ENCODE peak calls at places on chromosomes 16 and 17, in six cellular contexts. One of them, this sample, is unnamed.

GRCh38 chr17:79020631-79021301 is 3.2 kb upstream of the C1QTNF1 start:
- DNase-seq in HEK293T: no peak
- DNase-seq in AG09319: no peak
- DNase-seq in heart right ventricle: no peak
- DNase-seq in kidney glomerular epithelial cell: no peak
- DNase-seq in left cardiac atrium: peak; percentile 33
- DNase-seq in this sample: no peak

GRCh38 chr16:57863434-57864160 is 61.3 kb upstream of the KIFC3 start:
- DNase-seq in HEK293T: peak; percentile 43
- DNase-seq in AG09319: peak; percentile 45
- DNase-seq in heart right ventricle: peak; percentile 75
- DNase-seq in kidney glomerular epithelial cell: peak; percentile 80
- DNase-seq in left cardiac atrium: peak; percentile 74
- DNase-seq in this sample: peak; percentile 52

GRCh38 chr16:75029854-75030253 is 31.0 kb downstream of the ZNRF1 start:
- DNase-seq in HEK293T: no peak
- DNase-seq in AG09319: no peak
- DNase-seq in heart right ventricle: no peak
- DNase-seq in kidney glomerular epithelial cell: peak; percentile 33
- DNase-seq in left cardiac atrium: no peak
- DNase-seq in this sample: no peak

GRCh38 chr17:35793257-35793656 is 2.2 kb downstream of the MMP28 start:
- DNase-seq in HEK293T: no peak
- DNase-seq in AG09319: no peak
- DNase-seq in heart right ventricle: no peak
- DNase-seq in kidney glomerular epithelial cell: no peak
- DNase-seq in left cardiac atrium: no peak
- DNase-seq in this sample: no peak

GRCh38 chr16:85573696-85574641 is 39.2 kb upstream of the GSE1 start:
- DNase-seq in HEK293T: peak; percentile 49
- DNase-seq in AG09319: no peak
- DNase-seq in heart right ventricle: peak; percentile 90
- DNase-seq in kidney glomerular epithelial cell: peak; percentile 76
- DNase-seq in left cardiac atrium: peak; percentile 89
- DNase-seq in this sample: peak; percentile 51

GRCh38 chr17:80089762-80090161 is 11.6 kb upstream of the GAA start:
- DNase-seq in HEK293T: no peak
- DNase-seq in AG09319: no peak
- DNase-seq in heart right ventricle: no peak
- DNase-seq in kidney glomerular epithelial cell: no peak
- DNase-seq in left cardiac atrium: peak; percentile 20
- DNase-seq in this sample: no peak

GRCh38 chr16:65510241-65510640 is 388.4 kb upstream of the CDH11 start:
- DNase-seq in HEK293T: no peak
- DNase-seq in AG09319: no peak
- DNase-seq in heart right ventricle: no peak
- DNase-seq in kidney glomerular epithelial cell: no peak
- DNase-seq in left cardiac atrium: no peak
- DNase-seq in this sample: no peak

GRCh38 chr17:27540300-27541105 is 84.3 kb downstream of the KSR1 start:
- DNase-seq in HEK293T: no peak
- DNase-seq in AG09319: peak; percentile 98
- DNase-seq in heart right ventricle: peak; percentile 73
- DNase-seq in kidney glomerular epithelial cell: peak; percentile 82
- DNase-seq in left cardiac atrium: peak; percentile 91
- DNase-seq in this sample: peak; percentile 69

GRCh38 chr17:66347661-66348604 is 45.5 kb downstream of the PRKCA start:
- DNase-seq in HEK293T: no peak
- DNase-seq in AG09319: no peak
- DNase-seq in heart right ventricle: no peak
- DNase-seq in kidney glomerular epithelial cell: no peak
- DNase-seq in left cardiac atrium: no peak
- DNase-seq in this sample: peak; percentile 77

GRCh38 chr17:63848834-63849689 is 6.6 kb upstream of the SMARCD2 start:
- DNase-seq in HEK293T: peak; percentile 95
- DNase-seq in AG09319: peak; percentile 66
- DNase-seq in heart right ventricle: peak; percentile 93
- DNase-seq in kidney glomerular epithelial cell: peak; percentile 76
- DNase-seq in left cardiac atrium: peak; percentile 95
- DNase-seq in this sample: peak; percentile 93

GRCh38 chr17:8016632-8017424 is 14.4 kb downstream of the GUCY2D start:
- DNase-seq in HEK293T: peak; percentile 76
- DNase-seq in AG09319: no peak
- DNase-seq in heart right ventricle: no peak
- DNase-seq in kidney glomerular epithelial cell: peak; percentile 30
- DNase-seq in left cardiac atrium: peak; percentile 60
- DNase-seq in this sample: no peak

GRCh38 chr17:78416311-78416711 is 37.9 kb downstream of the PGS1 start:
- DNase-seq in HEK293T: no peak
- DNase-seq in AG09319: no peak
- DNase-seq in heart right ventricle: no peak
- DNase-seq in kidney glomerular epithelial cell: no peak
- DNase-seq in left cardiac atrium: peak; percentile 59
- DNase-seq in this sample: peak; percentile 54

GRCh38 chr16:81437860-81438259 is 6.7 kb upstream of the CMIP start:
- DNase-seq in HEK293T: no peak
- DNase-seq in AG09319: no peak
- DNase-seq in heart right ventricle: no peak
- DNase-seq in kidney glomerular epithelial cell: no peak
- DNase-seq in left cardiac atrium: no peak
- DNase-seq in this sample: no peak

GRCh38 chr17:64651889-64652288 is 10.2 kb downstream of the SMURF2 start:
- DNase-seq in HEK293T: no peak
- DNase-seq in AG09319: no peak
- DNase-seq in heart right ventricle: no peak
- DNase-seq in kidney glomerular epithelial cell: no peak
- DNase-seq in left cardiac atrium: no peak
- DNase-seq in this sample: no peak

GRCh38 chr16:65634291-65634690 is 512.4 kb upstream of the CDH11 start:
- DNase-seq in HEK293T: no peak
- DNase-seq in AG09319: no peak
- DNase-seq in heart right ventricle: no peak
- DNase-seq in kidney glomerular epithelial cell: no peak
- DNase-seq in left cardiac atrium: no peak
- DNase-seq in this sample: no peak

GRCh38 chr17:17498606-17499301 is 2.6 kb upstream of the RASD1 start:
- DNase-seq in HEK293T: no peak
- DNase-seq in AG09319: no peak
- DNase-seq in heart right ventricle: no peak
- DNase-seq in kidney glomerular epithelial cell: no peak
- DNase-seq in left cardiac atrium: no peak
- DNase-seq in this sample: no peak

GRCh38 chr16:30805370-30806169 is 18.6 kb upstream of the ZNF629 start:
- DNase-seq in HEK293T: peak; percentile 95
- DNase-seq in AG09319: peak; percentile 45
- DNase-seq in heart right ventricle: peak; percentile 90
- DNase-seq in kidney glomerular epithelial cell: peak; percentile 74
- DNase-seq in left cardiac atrium: peak; percentile 94
- DNase-seq in this sample: peak; percentile 92